ENCODE peak calls at places on chromosomes 4 and X, in four cellular contexts. N is GM12878, H is H1, G is HepG2. C is an unnamed sample.

GRCh38 chr4:23938796-23939195 is 48.9 kb upstream of the PPARGC1A start:
- DNase-seq in N (no peak), H (no peak), G (no peak), C (no peak)

GRCh38 chrX:121902463-121902862 is 855.1 kb downstream of the GLUD2 start:
- DNase-seq in N (peak), H (no peak), G (no peak), C (no peak)

GRCh38 chr4:149173241-149174013 is 642.2 kb downstream of the IQCM start:
- DNase-seq in N (no peak), H (no peak), G (no peak), C (no peak)

GRCh38 chr4:107183155-107183774 is 147.2 kb upstream of the DKK2 start:
- DNase-seq in N (peak), H (no peak), G (peak), C (no peak)

GRCh38 chr4:2828758-2829181 is 14.9 kb upstream of the ADD1 start:
- DNase-seq in N (no peak), H (no peak), G (no peak), C (peak)

GRCh38 chrX:20442597-20442996 is 175.9 kb upstream of the RPS6KA3 start:
- DNase-seq in N (no peak), H (peak), G (peak), C (no peak)

GRCh38 chr4:70734971-70735370 is 13.2 kb downstream of the RUFY3 start:
- DNase-seq in N (no peak), H (no peak), G (no peak), C (no peak)

GRCh38 chr4:80138556-80139538 is 58.5 kb upstream of the PRDM8 start:
- DNase-seq in N (peak), H (no peak), G (no peak), C (peak)

GRCh38 chr4:86451560-86452322 is 91.9 kb upstream of the MAPK10 start:
- DNase-seq in N (no peak), H (no peak), G (no peak), C (no peak)

GRCh38 chr4:188691811-188692210 is 552.6 kb downstream of the TRIML1 start:
- DNase-seq in N (no peak), H (no peak), G (no peak), C (no peak)

GRCh38 chr4:98491862-98492554 is 166.4 kb downstream of the TSPAN5 start:
- DNase-seq in N (no peak), H (no peak), G (no peak), C (no peak)

GRCh38 chr4:153126137-153126536 is 78.1 kb upstream of the TRIM2 start:
- DNase-seq in N (no peak), H (no peak), G (no peak), C (no peak)

GRCh38 chrX:151896734-151897474 is 15.8 kb upstream of the MAGEA4 start:
- DNase-seq in N (no peak), H (no peak), G (no peak), C (no peak)

GRCh38 chrX:85052636-85053343 is 49.1 kb downstream of the APOOL start:
- DNase-seq in N (no peak), H (no peak), G (no peak), C (no peak)

GRCh38 chrX:71992711-71993110 is 82.1 kb downstream of the NHSL2 start:
- DNase-seq in N (no peak), H (no peak), G (no peak), C (no peak)

GRCh38 chrX:39336709-39337294 is 535.5 kb downstream of the MID1IP1 start:
- DNase-seq in N (peak), H (no peak), G (no peak), C (no peak)

GRCh38 chr4:89509708-89510269 is 202.2 kb upstream of the GPRIN3 start:
- DNase-seq in N (peak), H (no peak), G (no peak), C (peak)
- TF ChIP-seq TAF1 in N (no peak), H (no peak), G (no peak), C (no peak)

GRCh38 chrX:114152801-114153200 is 431.1 kb upstream of the HTR2C start:
- DNase-seq in N (no peak), H (no peak), G (no peak), C (no peak)
- TF ChIP-seq POLR2A in N (no peak), H (no peak), G (no peak), C (no peak)

GRCh38 chr4:139609647-139610046 is 53.6 kb upstream of the SETD7 start:
- DNase-seq in N (no peak), H (no peak), G (no peak), C (no peak)

GRCh38 chr4:139605516-139605915 is 49.5 kb upstream of the SETD7 start:
- DNase-seq in N (no peak), H (no peak), G (no peak), C (no peak)

GRCh38 chr4:139603576-139604387 is 47.8 kb upstream of the SETD7 start:
- DNase-seq in N (peak), H (no peak), G (peak), C (no peak)

GRCh38 chr4:139607302-139608060 is 51.5 kb upstream of the SETD7 start:
- DNase-seq in N (no peak), H (no peak), G (no peak), C (no peak)

GRCh38 chr4:139606600-139607301 is 50.7 kb upstream of the SETD7 start:
- DNase-seq in N (no peak), H (no peak), G (no peak), C (no peak)
- TF ChIP-seq TAF1 in N (no peak), H (no peak), G (no peak), C (no peak)

GRCh38 chrX:57121162-57121741 is at the start of gene SPIN2B:
- DNase-seq in N (peak), H (peak), G (peak), C (peak)
- TF ChIP-seq POLR2A in N (peak), H (peak), G (peak), C (peak)

GRCh38 chr4:38869511-38869910 is 1.9 kb downstream of the FAM114A1 start:
- DNase-seq in N (no peak), H (no peak), G (no peak), C (no peak)
- TF ChIP-seq TAF1 in N (no peak), H (no peak), G (no peak), C (no peak)

GRCh38 chr4:56977321-56978012 is at the start of gene NOA1:
- DNase-seq in N (peak), H (peak), G (peak), C (peak)
- TF ChIP-seq POLR2A in N (peak), H (no peak), G (peak), C (peak)

DNA sequence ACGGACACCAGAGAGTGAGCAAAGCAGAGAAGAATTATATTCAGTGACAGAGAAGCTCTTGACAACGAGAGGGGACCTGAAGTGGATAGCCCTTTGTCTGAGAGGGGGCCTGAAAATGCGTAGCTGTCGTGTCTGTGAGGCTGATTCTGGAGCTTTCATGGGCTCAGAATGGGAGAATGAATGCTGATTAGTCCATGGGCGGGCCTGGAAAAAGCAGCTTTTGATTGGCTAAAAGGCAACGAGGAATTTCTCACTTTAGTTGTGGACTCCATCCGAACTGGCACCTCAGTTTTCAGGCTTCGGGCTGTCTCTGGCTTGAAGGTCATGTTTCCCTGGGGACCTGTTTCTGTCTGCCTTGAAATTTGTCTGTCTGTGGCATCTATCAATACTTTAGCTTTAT is 487.1 kb downstream of the TECRL start:
- DNase-seq in N (no peak), H (no peak), G (no peak), C (no peak)
- TF ChIP-seq TAF1 in N (no peak), H (no peak), G (no peak), C (no peak)

DNA sequence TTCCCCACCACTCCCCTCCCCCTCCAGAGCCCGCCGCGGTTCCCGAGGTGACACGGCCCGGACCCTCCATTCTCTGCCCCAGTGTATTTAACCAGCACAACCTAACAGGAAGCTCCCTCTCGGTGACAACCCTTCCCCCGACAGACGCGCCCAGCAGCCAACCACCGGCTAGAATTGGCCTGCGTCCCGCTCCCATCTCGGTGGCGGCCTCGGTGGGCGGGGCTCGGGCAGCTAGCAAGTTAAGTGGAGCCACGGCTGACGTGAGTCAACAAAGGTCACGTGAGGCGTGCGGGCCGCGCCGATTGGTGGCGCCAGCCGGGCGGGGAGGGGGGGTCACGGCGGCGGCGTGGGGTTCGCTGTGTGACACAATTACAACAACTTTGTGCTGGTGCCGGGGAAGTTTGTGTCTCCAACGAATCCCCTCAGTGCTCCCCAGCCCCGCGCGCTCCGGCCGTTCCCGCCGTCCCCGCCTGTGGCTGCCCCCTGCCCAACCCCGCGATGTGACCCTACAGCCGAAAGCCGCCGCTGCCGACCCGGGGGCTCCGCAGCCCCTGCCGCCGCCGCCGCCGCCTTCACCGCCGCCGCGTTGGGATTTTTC is at the start of gene KDM6A:
- DNase-seq in N (peak), H (peak), G (peak), C (peak)
- TF ChIP-seq POLR2A in N (peak), H (peak), G (no peak), C (no peak)

DNA sequence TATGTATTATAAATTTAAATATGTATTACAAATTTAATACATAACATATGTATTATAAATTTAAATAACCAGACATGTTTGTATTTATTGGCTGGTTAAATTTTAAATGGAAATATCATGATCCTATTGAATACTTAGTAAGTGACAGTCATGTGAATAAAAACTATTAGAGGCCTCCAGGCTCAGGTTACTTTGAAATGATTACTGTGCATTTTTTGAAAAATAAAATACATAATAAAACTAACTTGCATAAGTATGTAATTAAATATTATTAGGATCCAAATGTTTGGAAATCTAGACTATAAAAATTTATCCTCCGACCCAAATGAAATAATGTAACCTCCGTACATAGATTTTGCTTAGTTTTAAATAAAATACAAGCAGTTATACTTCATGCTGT is 140.8 kb downstream of the WDFY3 start:
- DNase-seq in N (no peak), H (no peak), G (no peak), C (no peak)
- TF ChIP-seq TAF1 in N (no peak), H (no peak), G (no peak), C (no peak)

GRCh38 chrX:40952855-40953254 is 132.4 kb upstream of the USP9X start:
- DNase-seq in N (peak), H (no peak), G (no peak), C (no peak)
- TF ChIP-seq POLR2A in N (no peak), H (no peak), G (no peak), C (no peak)

C was measured in GM12891.